ENCODE peak calls at places on chromosomes 16 and 17, in eight cellular contexts. G, Z, Q, V, J, E, F and D are unnamed samples.

GRCh38 chr16:51359141-51359960 is 208.3 kb upstream of the SALL1 start:
- DNase-seq in G (peak), Z (no peak), Q (peak), V (no peak), J (no peak), E (peak), F (no peak), D (no peak)

GRCh38 chr16:53865492-53865863 is 161.5 kb downstream of the FTO start:
- DNase-seq in G (no peak), Z (no peak), Q (no peak), V (peak), J (no peak), E (no peak), F (no peak), D (peak)

GRCh38 chr17:47231334-47231733 is 22.2 kb downstream of the MYL4 start:
- DNase-seq in G (no peak), Z (no peak), Q (no peak), V (no peak), J (no peak), E (no peak), F (no peak), D (no peak)

GRCh38 chr17:61326330-61326729 is 73.3 kb upstream of the TBX2 start:
- DNase-seq in G (no peak), Z (no peak), Q (no peak), V (no peak), J (no peak), E (no peak), F (no peak), D (no peak)

GRCh38 chr17:83084621-83085056 is 5.2 kb downstream of the METRNL start:
- DNase-seq in G (no peak), Z (no peak), Q (no peak), V (no peak), J (no peak), E (no peak), F (no peak), D (no peak)

GRCh38 chr17:52606098-52606497 is 447.6 kb upstream of the CA10 start:
- DNase-seq in G (no peak), Z (no peak), Q (no peak), V (peak), J (no peak), E (no peak), F (no peak), D (no peak)

GRCh38 chr17:40320771-40321501 is 12.0 kb downstream of the RARA start:
- DNase-seq in G (peak), Z (no peak), Q (no peak), V (peak), J (peak), E (peak), F (no peak), D (no peak)

GRCh38 chr17:29828676-29829291 is 101.2 kb downstream of the SSH2 start:
- DNase-seq in G (no peak), Z (no peak), Q (no peak), V (no peak), J (no peak), E (no peak), F (no peak), D (no peak)

GRCh38 chr17:14926073-14926472 is 339.1 kb downstream of the PMP22 start:
- DNase-seq in G (no peak), Z (no peak), Q (no peak), V (no peak), J (no peak), E (no peak), F (no peak), D (no peak)

GRCh38 chr16:67934306-67935095 is 2.1 kb downstream of the PSMB10 start:
- DNase-seq in G (no peak), Z (no peak), Q (no peak), V (no peak), J (peak), E (no peak), F (no peak), D (no peak)

GRCh38 chr16:60729052-60729451 is 1307.2 kb downstream of the CDH8 start:
- DNase-seq in G (no peak), Z (no peak), Q (no peak), V (no peak), J (no peak), E (no peak), F (no peak), D (no peak)

GRCh38 chr16:10753670-10754069 is 10.0 kb downstream of the NUBP1 start:
- DNase-seq in G (no peak), Z (no peak), Q (no peak), V (no peak), J (no peak), E (no peak), F (no peak), D (no peak)

GRCh38 chr17:80559688-80560290 is 15.2 kb downstream of the RPTOR start:
- DNase-seq in G (no peak), Z (no peak), Q (no peak), V (peak), J (no peak), E (no peak), F (no peak), D (no peak)

GRCh38 chr16:28090646-28091377 is 27.3 kb upstream of the GSG1L start:
- DNase-seq in G (no peak), Z (peak), Q (peak), V (no peak), J (peak), E (no peak), F (no peak), D (peak)

GRCh38 chr17:50263293-50264262 is 10.7 kb upstream of the TMEM92 start:
- DNase-seq in G (no peak), Z (peak), Q (no peak), V (no peak), J (peak), E (no peak), F (peak), D (no peak)

GRCh38 chr17:62931101-62931500 is 34.9 kb upstream of the TANC2 start:
- DNase-seq in G (no peak), Z (no peak), Q (no peak), V (no peak), J (no peak), E (no peak), F (no peak), D (no peak)

GRCh38 chr16:17277981-17278381 is 192.8 kb downstream of the XYLT1 start:
- DNase-seq in G (peak), Z (peak), Q (peak), V (peak), J (no peak), E (no peak), F (peak), D (no peak)

GRCh38 chr17:12485361-12485911 is 180.3 kb upstream of the MYOCD start:
- DNase-seq in G (no peak), Z (no peak), Q (no peak), V (no peak), J (no peak), E (no peak), F (no peak), D (no peak)

GRCh38 chr16:4032768-4033167 is 83.5 kb downstream of the ADCY9 start:
- DNase-seq in G (peak), Z (no peak), Q (no peak), V (peak), J (peak), E (peak), F (no peak), D (no peak)

GRCh38 chr17:43999024-43999423 is 5.4 kb upstream of the NAGS start:
- DNase-seq in G (no peak), Z (no peak), Q (no peak), V (no peak), J (no peak), E (no peak), F (no peak), D (no peak)

GRCh38 chr17:47895856-47896671 is at the start of gene SP2:
- DNase-seq in G (peak), Z (peak), Q (peak), V (peak), J (peak), E (peak), F (peak), D (peak)

GRCh38 chr16:31354394-31355291 is at the start of gene ITGAX:
- DNase-seq in G (peak), Z (no peak), Q (no peak), V (peak), J (peak), E (no peak), F (peak), D (peak)

GRCh38 chr16:31350275-31351005 is 4.5 kb upstream of the ITGAX start:
- DNase-seq in G (no peak), Z (no peak), Q (no peak), V (no peak), J (no peak), E (no peak), F (no peak), D (no peak)

GRCh38 chr16:31351937-31352315 is 3.0 kb upstream of the ITGAX start:
- DNase-seq in G (no peak), Z (no peak), Q (no peak), V (no peak), J (peak), E (no peak), F (no peak), D (no peak)

GRCh38 chr16:31351246-31351936 is 3.6 kb upstream of the ITGAX start:
- DNase-seq in G (no peak), Z (no peak), Q (no peak), V (no peak), J (no peak), E (no peak), F (no peak), D (no peak)

DNA sequence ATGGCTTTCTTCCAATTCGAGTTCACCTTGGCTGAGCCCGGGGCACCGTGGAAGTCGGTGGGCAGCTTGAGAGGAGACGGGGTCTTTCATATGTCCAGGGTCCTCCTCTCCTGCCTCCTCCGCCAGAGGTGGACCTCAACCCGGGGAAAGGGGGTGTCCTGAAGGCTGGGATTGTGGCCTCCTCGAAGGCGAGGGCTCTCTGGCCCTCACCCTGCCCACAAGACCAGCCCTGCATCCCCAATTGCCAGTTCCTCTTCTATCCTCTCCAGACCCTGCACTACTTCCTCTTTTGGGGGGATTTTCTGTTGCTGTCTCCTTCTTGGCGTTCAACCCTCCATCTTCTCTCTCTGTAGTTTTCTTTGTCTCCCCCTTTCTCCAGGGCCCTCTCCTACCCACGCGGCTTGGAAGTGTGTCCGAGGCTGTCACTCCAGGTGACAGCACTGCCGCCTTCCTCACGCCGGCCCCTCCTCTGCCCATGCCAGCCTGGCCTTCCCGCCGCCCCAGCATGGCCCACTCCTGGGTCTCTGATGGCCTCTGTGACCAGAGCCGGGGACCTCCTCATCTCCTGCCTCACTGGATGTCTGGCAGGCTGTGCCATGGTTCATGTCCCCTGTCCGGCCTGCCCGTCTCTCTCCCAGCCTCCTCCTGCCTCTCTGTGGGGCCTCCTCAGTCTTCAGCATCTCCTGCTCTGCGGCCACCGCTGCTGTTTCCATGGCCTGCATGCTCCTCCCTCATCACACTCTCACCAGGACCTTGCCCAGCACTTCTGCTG is 2.4 kb upstream of the ITGAX start:
- DNase-seq in G (no peak), Z (no peak), Q (no peak), V (no peak), J (no peak), E (no peak), F (no peak), D (no peak)
- H3K27ac ChIP-seq in G (no peak), Z (no peak), Q (no peak), V (no peak), J (peak), E (no peak), F (no peak), D (no peak)

GRCh38 chr16:89450537-89450936 is 39.8 kb downstream of the ANKRD11 start:
- DNase-seq in G (no peak), Z (no peak), Q (no peak), V (no peak), J (no peak), E (no peak), F (no peak), D (no peak)
- TF ChIP-seq CTCF in G (no peak), Z (no peak), Q (no peak), V (no peak), J (no peak), E (no peak), F (no peak), D (no peak)

GRCh38 chr16:89583895-89584644 is 8.5 kb downstream of the CPNE7 start:
- DNase-seq in G (no peak), Z (no peak), Q (no peak), V (no peak), J (peak), E (no peak), F (no peak), D (no peak)
- H3K27ac ChIP-seq in G (no peak), Z (no peak), Q (no peak), V (no peak), J (no peak), E (no peak), F (no peak), D (no peak)

GRCh38 chr17:76911299-76912007 is 43.2 kb downstream of the MGAT5B start:
- DNase-seq in G (no peak), Z (peak), Q (peak), V (no peak), J (no peak), E (no peak), F (no peak), D (no peak)

GRCh38 chr17:76909971-76910760 is 42.0 kb downstream of the MGAT5B start:
- DNase-seq in G (peak), Z (no peak), Q (peak), V (peak), J (no peak), E (peak), F (peak), D (peak)

GRCh38 chr17:76914937-76915336 is 46.7 kb downstream of the MGAT5B start:
- DNase-seq in G (no peak), Z (no peak), Q (no peak), V (no peak), J (no peak), E (no peak), F (peak), D (no peak)

GRCh38 chr17:76915840-76916510 is 47.8 kb downstream of the MGAT5B start:
- DNase-seq in G (no peak), Z (no peak), Q (no peak), V (no peak), J (no peak), E (no peak), F (no peak), D (no peak)

DNA sequence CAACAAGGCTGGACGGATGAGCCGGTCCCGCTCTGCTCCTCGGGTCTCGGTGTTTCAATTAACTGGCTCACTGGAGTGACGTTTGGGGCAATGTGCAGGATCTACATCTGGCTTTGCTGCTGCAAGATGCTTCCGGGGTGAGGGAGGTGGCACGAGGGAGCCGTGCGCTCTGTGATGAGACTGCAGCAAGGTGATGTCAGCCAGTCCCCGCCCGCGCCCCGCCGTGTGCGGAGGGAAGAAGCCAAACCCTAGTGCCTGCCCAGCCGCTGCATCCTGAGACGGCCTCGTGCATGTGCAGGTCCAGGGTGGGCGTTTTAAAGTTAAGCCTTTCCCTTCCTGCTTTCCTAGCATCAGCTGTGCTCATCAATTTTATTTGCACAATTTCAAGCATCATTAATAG is 44.4 kb downstream of the MGAT5B start:
- DNase-seq in G (no peak), Z (no peak), Q (no peak), V (no peak), J (no peak), E (no peak), F (no peak), D (no peak)
- TF ChIP-seq CTCF in G (no peak), Z (no peak), Q (no peak), V (no peak), J (no peak), E (no peak), F (no peak), D (no peak)

GRCh38 chr17:73215414-73215813 is 22.6 kb downstream of the COG1 start:
- DNase-seq in G (no peak), Z (no peak), Q (no peak), V (no peak), J (no peak), E (no peak), F (no peak), D (no peak)
- H3K27ac ChIP-seq in G (no peak), Z (no peak), Q (no peak), V (no peak), J (no peak), E (no peak), F (no peak), D (no peak)

GRCh38 chr17:34615326-34615725 is 35.9 kb downstream of the TMEM132E start:
- DNase-seq in G (no peak), Z (peak), Q (no peak), V (no peak), J (no peak), E (no peak), F (no peak), D (no peak)

GRCh38 chr17:34616148-34616547 is 36.8 kb downstream of the TMEM132E start:
- DNase-seq in G (no peak), Z (peak), Q (peak), V (no peak), J (no peak), E (no peak), F (peak), D (no peak)

GRCh38 chr17:34614698-34615097 is 35.3 kb downstream of the TMEM132E start:
- DNase-seq in G (no peak), Z (peak), Q (no peak), V (no peak), J (no peak), E (no peak), F (no peak), D (no peak)

GRCh38 chr17:34619687-34620217 is 40.4 kb downstream of the TMEM132E start:
- DNase-seq in G (no peak), Z (peak), Q (no peak), V (no peak), J (no peak), E (no peak), F (no peak), D (no peak)

DNA sequence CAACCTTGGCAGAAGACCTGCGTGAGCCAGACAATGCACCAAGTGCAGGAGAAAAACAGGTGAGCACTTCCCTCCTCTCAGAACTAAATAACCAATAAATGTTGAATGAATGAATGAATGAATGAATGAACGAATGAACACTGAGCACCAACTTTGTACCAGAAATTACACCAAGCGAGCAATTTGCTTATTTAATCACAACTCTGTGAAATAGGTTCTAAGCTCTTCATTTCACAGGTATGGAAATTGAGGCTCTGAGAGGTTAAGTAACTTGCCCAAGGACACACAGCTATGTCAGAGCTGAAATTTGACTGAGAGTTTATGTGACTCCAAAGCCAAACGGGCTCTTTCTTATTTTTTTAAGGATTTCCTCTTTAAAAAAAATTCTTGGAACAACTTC is 38.0 kb downstream of the TMEM132E start:
- DNase-seq in G (no peak), Z (no peak), Q (no peak), V (no peak), J (no peak), E (no peak), F (no peak), D (no peak)
- TF ChIP-seq CTCF in G (no peak), Z (no peak), Q (no peak), V (no peak), J (no peak), E (no peak), F (no peak), D (no peak)

DNA sequence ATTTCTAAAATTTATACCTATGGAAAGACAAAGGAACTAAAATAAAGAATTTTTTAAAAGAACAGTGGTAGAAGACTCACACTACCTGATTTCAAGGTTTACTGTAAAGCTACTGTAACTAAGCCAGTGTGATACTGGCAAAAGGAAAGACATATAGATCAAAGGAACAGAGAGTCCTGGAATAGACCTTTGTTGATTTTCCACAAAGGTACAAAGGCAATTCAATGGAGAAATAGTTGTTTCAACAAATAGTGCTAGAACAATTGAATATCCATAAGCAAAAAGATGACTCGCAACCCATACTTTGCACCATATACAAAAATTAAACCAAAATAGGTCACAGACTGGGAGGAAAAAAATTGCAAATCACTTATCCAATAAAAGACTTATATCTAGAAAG is 36.7 kb downstream of the MYH10 start:
- DNase-seq in G (no peak), Z (no peak), Q (no peak), V (no peak), J (no peak), E (no peak), F (no peak), D (no peak)
- H3K27ac ChIP-seq in G (no peak), Z (no peak), Q (no peak), V (no peak), J (no peak), E (no peak), F (no peak), D (no peak)

DNA sequence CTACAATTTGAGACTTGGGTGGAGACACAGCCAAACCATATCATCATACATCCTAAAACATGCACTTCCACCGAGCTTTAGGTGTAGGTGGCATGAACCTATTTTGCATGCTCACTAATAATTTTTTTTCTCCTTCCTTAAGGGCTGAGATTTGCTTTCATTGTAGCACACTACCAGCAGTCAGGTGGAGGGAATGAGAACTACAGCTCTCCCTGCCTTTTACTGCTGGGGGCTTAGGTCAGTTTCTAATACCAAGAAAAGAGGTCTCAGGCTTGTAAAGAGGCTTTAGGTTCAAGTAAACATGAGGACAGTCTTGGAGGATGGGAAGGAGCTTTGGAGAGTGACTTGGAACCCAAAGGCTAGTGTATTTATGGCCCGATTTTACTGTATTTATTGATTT is 22.0 kb downstream of the CFAP20 start:
- DNase-seq in G (no peak), Z (no peak), Q (no peak), V (no peak), J (no peak), E (no peak), F (no peak), D (no peak)
- TF ChIP-seq CTCF in G (no peak), Z (no peak), Q (no peak), V (no peak), J (no peak), E (no peak), F (no peak), D (no peak)